ENCODE peak calls at places on chromosomes 5 and 9, in seven cellular contexts. G, T, W, Z, E, K and Q are unnamed samples.

GRCh38 chr5:30581198-30581925 is 612.1 kb upstream of the CDH6 start:
- DNase-seq in G (no peak), T (no peak), W (no peak), Z (no peak), E (no peak), K (no peak), Q (no peak)

GRCh38 chr9:121670447-121670846 is 19.0 kb downstream of the DAB2IP start:
- DNase-seq in G (no peak), T (no peak), W (no peak), Z (no peak), E (no peak), K (no peak), Q (no peak)

GRCh38 chr9:137422668-137423000 is 328 bp downstream of the EXD3 start:
- DNase-seq in G (no peak), T (peak; percentile 79), W (peak; percentile 39), Z (peak; percentile 75), E (peak; percentile 28), K (no peak), Q (peak; percentile 58)

GRCh38 chr9:81826541-81826906 is 101.7 kb upstream of the SPATA31D4 start:
- DNase-seq in G (no peak), T (no peak), W (no peak), Z (no peak), E (no peak), K (no peak), Q (no peak)

GRCh38 chr9:128920381-128921058 is at the start of gene PHYHD1:
- DNase-seq in G (no peak), T (no peak), W (no peak), Z (no peak), E (no peak), K (no peak), Q (peak; percentile 32)

GRCh38 chr5:81363093-81363886 is 30.6 kb downstream of the ACOT12 start:
- DNase-seq in G (no peak), T (no peak), W (no peak), Z (no peak), E (no peak), K (no peak), Q (no peak)

GRCh38 chr5:63961598-63962161 is 565 bp downstream of the HTR1A start:
- DNase-seq in G (no peak), T (no peak), W (peak; percentile 38), Z (no peak), E (no peak), K (no peak), Q (no peak)

GRCh38 chr5:143557061-143557818 is 153.8 kb upstream of the NR3C1 start:
- DNase-seq in G (no peak), T (no peak), W (no peak), Z (no peak), E (no peak), K (peak; percentile 11), Q (no peak)

GRCh38 chr5:116145416-116145815 is 60.6 kb downstream of the COMMD10 start:
- DNase-seq in G (no peak), T (no peak), W (no peak), Z (no peak), E (no peak), K (no peak), Q (no peak)
- TF ChIP-seq MAX in G (no peak), T (no peak), W (no peak), Z (no peak), E (no peak), K (no peak), Q (no peak)

GRCh38 chr5:172943283-172943841 is 15.9 kb upstream of the RPL26L1 start:
- DNase-seq in G (no peak), T (no peak), W (peak; percentile 24), Z (peak; percentile 70), E (no peak), K (no peak), Q (peak; percentile 87)

GRCh38 chr5:172946146-172946545 is 13.1 kb upstream of the RPL26L1 start:
- DNase-seq in G (no peak), T (no peak), W (no peak), Z (no peak), E (no peak), K (no peak), Q (no peak)

GRCh38 chr5:172945151-172945550 is 14.1 kb upstream of the RPL26L1 start:
- DNase-seq in G (no peak), T (no peak), W (no peak), Z (no peak), E (no peak), K (no peak), Q (no peak)

GRCh38 chr5:172943906-172944305 is 15.3 kb upstream of the RPL26L1 start:
- DNase-seq in G (no peak), T (no peak), W (no peak), Z (no peak), E (no peak), K (no peak), Q (peak; percentile 36)

DNA sequence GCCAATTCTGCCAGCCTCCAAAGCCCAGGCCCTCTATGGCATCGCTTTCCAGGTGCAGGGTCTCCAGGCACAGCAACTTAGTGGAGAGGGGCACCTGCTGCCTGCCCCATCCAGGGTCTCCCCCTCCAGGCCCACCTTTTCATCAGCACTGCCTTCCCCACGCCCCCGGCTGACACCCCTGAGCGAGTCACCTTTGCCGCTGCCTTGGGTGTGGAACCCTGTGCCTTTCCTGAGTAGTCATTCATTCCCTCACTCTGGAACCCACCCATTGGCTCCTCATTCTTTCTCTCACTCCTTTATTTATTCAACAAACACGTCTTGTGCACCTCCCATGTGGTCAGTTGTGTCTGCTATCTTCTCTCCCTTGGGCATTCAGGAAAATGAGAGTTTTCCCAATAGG is 14.5 kb upstream of the RPL26L1 start:
- DNase-seq in G (no peak), T (no peak), W (no peak), Z (no peak), E (no peak), K (no peak), Q (no peak)
- TF ChIP-seq MAX in G (no peak), T (no peak), W (no peak), Z (no peak), E (no peak), K (no peak), Q (no peak)

GRCh38 chr5:179168636-179169035 is 108.5 kb downstream of the ZNF354C start:
- DNase-seq in G (no peak), T (no peak), W (no peak), Z (no peak), E (no peak), K (no peak), Q (no peak)

GRCh38 chr5:179166171-179166885 is 106.2 kb downstream of the ZNF354C start:
- DNase-seq in G (no peak), T (no peak), W (peak; percentile 15), Z (no peak), E (no peak), K (no peak), Q (no peak)

GRCh38 chr5:179167871-179168451 is 107.8 kb downstream of the ZNF354C start:
- DNase-seq in G (no peak), T (no peak), W (no peak), Z (no peak), E (no peak), K (no peak), Q (peak; percentile 74)

GRCh38 chr5:179165421-179166170 is 105.4 kb downstream of the ZNF354C start:
- DNase-seq in G (no peak), T (no peak), W (no peak), Z (no peak), E (no peak), K (no peak), Q (no peak)

DNA sequence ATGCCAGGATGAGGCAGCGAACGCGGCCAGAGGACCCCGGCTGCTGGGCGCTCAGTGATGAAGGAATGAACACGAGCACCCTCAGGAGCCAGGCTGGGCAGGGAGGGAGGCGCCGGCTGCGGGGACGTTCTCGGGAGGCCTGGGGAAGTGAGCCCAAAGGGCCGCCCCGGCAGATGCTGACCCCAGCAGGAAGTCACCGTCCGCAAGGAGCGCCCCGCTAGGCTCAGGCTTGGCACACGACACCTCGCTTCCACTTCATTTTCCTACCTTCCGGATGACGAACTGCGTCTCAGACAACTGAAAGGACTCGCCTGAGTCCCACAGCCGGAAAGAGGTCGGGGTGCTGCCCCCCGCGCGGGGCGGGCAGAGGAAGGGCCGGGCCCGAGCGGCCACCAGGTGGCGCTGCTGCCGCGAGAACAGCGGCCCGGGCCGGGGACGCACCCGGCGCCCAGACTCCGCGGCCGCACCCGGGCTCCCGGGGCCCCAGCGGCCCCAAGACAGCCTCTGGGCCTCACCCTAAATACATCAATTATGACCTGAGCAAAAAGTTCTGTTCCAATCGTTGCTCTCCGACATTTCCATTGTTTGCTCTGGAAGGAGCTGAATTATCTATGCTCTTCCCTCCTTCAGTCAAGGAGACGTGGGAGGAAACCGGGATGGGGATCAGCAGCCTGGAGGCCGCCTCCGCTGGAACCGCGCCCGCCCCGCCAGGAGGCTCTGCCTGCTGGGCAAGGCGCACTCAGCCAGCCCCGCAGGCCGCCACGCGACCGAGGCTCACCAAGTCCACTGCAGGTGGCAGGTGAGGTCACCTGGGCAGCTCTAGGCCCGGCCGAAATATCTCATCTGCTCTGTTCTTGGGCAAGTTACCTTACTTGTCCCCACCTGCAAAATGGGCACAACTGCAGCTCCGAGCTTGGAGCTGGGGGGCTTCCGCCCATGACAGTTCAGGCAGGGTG is 107.0 kb downstream of the ZNF354C start:
- DNase-seq in G (peak; percentile 15), T (peak; percentile 97), W (peak; percentile 74), Z (peak; percentile 95), E (no peak), K (no peak), Q (peak; percentile 60)
- TF ChIP-seq MAX in G (no peak), T (no peak), W (no peak), Z (no peak), E (no peak), K (no peak), Q (no peak)

DNA sequence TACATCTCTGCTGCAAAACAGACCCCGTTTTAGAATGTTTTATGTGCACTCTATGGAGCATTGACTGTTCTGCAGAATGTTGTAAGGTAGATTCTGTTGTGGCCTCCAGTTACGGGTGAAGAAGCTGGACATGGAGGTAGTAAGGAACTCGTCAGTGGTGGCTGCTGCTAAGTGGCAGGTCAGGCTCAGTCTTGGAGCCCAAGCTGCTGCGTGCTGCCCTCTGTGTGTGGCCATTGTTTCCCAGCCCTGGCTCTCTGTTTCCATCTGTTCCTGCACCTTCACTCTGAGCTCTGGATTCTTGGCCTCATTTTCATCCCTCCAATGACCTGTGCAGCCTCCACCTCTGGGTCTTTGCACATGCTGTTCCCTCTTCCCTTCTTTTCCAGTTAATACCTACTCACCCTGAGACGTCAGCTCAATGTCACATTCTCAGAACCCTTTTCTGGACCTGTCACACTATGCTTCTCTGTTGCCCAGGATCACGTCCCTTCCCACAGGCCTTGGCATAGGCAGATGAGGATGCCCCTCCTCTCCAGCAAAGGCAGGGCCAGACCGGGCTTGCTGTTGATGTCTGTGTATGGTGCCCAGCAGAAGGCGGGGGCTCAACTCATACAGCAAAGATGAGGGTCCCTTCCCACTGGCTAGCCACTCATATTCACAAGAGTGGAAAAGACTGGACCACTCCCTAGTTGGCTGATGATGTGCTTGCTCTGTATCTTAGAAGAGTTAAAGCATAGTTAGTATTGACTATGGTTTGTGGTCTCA is 97.6 kb downstream of the TENT4A start:
- DNase-seq in G (no peak), T (no peak), W (no peak), Z (no peak), E (no peak), K (no peak), Q (no peak)
- TF ChIP-seq MAX in G (no peak), T (no peak), W (no peak), Z (no peak), E (no peak), K (no peak), Q (no peak)

GRCh38 chr5:170504598-170505266 is 912 bp downstream of the KCNIP1 start:
- DNase-seq in G (no peak), T (no peak), W (no peak), Z (no peak), E (no peak), K (no peak), Q (no peak)
- TF ChIP-seq MAX in G (no peak), T (no peak), W (no peak), Z (no peak), E (no peak), K (no peak), Q (no peak)